ENCODE peak calls at places on chromosomes 11 and 22, in seven cellular contexts. M, V, E, O, B, J and C are unnamed samples.

GRCh38 chr11:124586247-124586860 is 16.6 kb downstream of the OR8A1 start:
- DNase-seq in M (peak), V (no peak), E (peak), O (peak), B (peak), J (peak), C (peak)

GRCh38 chr11:62892077-62892922 is 11.6 kb downstream of the SLC3A2 start:
- DNase-seq in M (no peak), V (no peak), E (no peak), O (peak), B (no peak), J (no peak), C (no peak)

GRCh38 chr11:2446590-2447252 is 1.9 kb downstream of the KCNQ1 start:
- DNase-seq in M (no peak), V (no peak), E (peak), O (no peak), B (no peak), J (no peak), C (no peak)

GRCh38 chr11:85347291-85347690 is 279.9 kb downstream of the DLG2 start:
- DNase-seq in M (no peak), V (no peak), E (no peak), O (no peak), B (no peak), J (no peak), C (no peak)

GRCh38 chr22:23404689-23405365 is 175.3 kb downstream of the IGLL1 start:
- DNase-seq in M (no peak), V (no peak), E (no peak), O (no peak), B (peak), J (peak), C (peak)

GRCh38 chr22:43066844-43067385 is 22.3 kb downstream of the TTLL1 start:
- DNase-seq in M (peak), V (no peak), E (no peak), O (no peak), B (no peak), J (no peak), C (no peak)

GRCh38 chr11:36361901-36362391 is 65.9 kb downstream of the PRR5L start:
- DNase-seq in M (no peak), V (no peak), E (no peak), O (no peak), B (peak), J (no peak), C (no peak)

GRCh38 chr11:65489706-65490310 is 9.0 kb upstream of the MALAT1 start:
- DNase-seq in M (no peak), V (no peak), E (no peak), O (no peak), B (no peak), J (peak), C (no peak)

GRCh38 chr11:79413258-79413657 is 27.6 kb downstream of the TENM4 start:
- DNase-seq in M (no peak), V (no peak), E (peak), O (no peak), B (no peak), J (no peak), C (peak)

GRCh38 chr22:36565686-36566085 is 36.7 kb upstream of the EIF3D start:
- DNase-seq in M (no peak), V (no peak), E (no peak), O (no peak), B (no peak), J (no peak), C (no peak)

GRCh38 chr11:71420455-71421241 is 27.5 kb downstream of the DHCR7 start:
- DNase-seq in M (peak), V (peak), E (peak), O (peak), B (peak), J (peak), C (peak)

GRCh38 chr22:29310065-29310862 is 3.8 kb downstream of the GAS2L1 start:
- DNase-seq in M (no peak), V (no peak), E (no peak), O (no peak), B (peak), J (no peak), C (no peak)

GRCh38 chr11:118163494-118163893 is 10.9 kb upstream of the SCN4B start:
- DNase-seq in M (no peak), V (no peak), E (no peak), O (no peak), B (no peak), J (no peak), C (no peak)

GRCh38 chr22:46843691-46844297 is 81.3 kb downstream of the TBC1D22A start:
- DNase-seq in M (no peak), V (no peak), E (no peak), O (no peak), B (peak), J (no peak), C (no peak)

DNA sequence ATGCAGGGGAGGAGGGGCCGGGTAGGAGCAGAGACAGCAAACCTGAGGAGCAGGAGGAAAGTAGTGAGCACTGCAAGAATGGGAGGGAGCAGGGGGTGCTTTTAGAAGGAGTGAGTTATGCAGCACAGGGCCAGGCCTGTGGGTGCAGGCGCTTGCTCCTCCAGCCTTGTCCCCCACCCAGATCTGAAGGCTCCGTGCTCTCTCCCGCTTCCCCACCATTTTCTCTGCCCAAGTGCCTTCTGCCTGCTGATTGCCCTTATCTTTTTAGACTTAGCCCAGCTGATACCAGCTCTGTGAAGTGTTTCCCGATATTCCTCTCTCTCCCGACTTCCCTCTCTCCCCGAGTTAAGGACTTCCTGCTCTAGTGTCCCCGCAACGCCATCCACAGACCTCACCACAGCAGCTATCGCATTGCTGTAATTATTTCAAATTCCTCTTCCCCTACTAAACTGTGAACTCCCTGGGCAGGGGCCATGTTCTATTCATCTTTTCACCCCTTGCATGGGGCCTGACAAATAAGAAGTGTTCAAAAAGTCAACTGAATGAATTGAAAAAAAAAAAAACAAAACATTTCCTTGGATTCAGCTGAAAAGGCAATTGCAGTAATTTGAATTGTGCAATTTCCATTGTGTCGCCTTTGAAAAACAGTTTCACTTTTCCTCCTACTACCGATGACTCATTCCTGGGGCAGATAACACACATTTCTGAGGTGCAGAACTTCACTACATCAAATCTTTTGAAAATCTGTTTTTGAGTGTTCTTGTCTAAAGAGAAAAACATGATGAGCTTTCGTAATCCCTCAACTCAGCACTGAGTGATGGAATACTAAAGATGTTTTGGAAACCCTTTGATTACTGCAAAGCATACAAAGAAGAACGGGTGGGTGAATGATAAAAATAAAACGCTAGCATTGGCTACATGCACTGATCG is 69.7 kb upstream of the BMAL1 start:
- DNase-seq in M (no peak), V (no peak), E (no peak), O (peak), B (peak), J (peak), C (no peak)
- TF ChIP-seq JUND in M (peak), V (no peak), E (peak), O (peak), B (peak), J (no peak), C (no peak)

GRCh38 chr11:9219572-9219971 is 45.6 kb downstream of the DENND5A start:
- DNase-seq in M (no peak), V (no peak), E (no peak), O (no peak), B (peak), J (no peak), C (no peak)
- TF ChIP-seq JUND in M (no peak), V (no peak), E (no peak), O (no peak), B (no peak), J (no peak), C (no peak)

GRCh38 chr11:34671117-34671516 is 50.2 kb downstream of the EHF start:
- DNase-seq in M (no peak), V (no peak), E (no peak), O (no peak), B (no peak), J (no peak), C (no peak)
- TF ChIP-seq JUND in M (no peak), V (no peak), E (no peak), O (no peak), B (no peak), J (no peak), C (peak)

DNA sequence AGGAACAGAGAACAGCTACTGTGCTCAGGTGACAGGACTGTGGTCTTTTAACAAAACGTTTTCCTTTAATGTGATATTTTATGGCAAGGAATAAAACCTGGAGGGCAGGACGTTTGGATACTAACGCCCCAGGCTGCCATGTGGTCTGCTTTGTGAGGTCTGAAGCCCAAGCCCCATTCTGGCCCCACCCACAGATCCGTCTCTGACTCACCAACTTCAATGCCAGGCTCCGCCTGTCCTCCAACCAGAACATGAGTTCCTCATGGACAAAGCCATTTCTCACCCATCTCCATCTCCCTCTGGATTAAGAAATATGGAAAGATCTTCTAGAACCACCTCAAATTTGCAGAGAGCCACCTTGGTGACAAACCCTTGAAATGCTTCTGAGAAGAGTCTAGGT is 148.8 kb downstream of the CRYBB2 start:
- DNase-seq in M (no peak), V (no peak), E (no peak), O (no peak), B (no peak), J (no peak), C (no peak)
- TF ChIP-seq JUND in M (no peak), V (no peak), E (no peak), O (no peak), B (no peak), J (no peak), C (no peak)

GRCh38 chr11:92978226-92979111 is 9.0 kb downstream of the MTNR1B start:
- DNase-seq in M (no peak), V (no peak), E (peak), O (peak), B (no peak), J (no peak), C (no peak)
- TF ChIP-seq JUND in M (no peak), V (no peak), E (no peak), O (no peak), B (no peak), J (no peak), C (no peak)

GRCh38 chr11:96964661-96965060 is 574.8 kb downstream of the JRKL start:
- DNase-seq in M (no peak), V (no peak), E (no peak), O (no peak), B (no peak), J (peak), C (no peak)
- TF ChIP-seq JUND in M (no peak), V (no peak), E (no peak), O (no peak), B (no peak), J (no peak), C (no peak)

GRCh38 chr11:18393581-18394299 is 623 bp upstream of the LDHA start:
- DNase-seq in M (no peak), V (no peak), E (no peak), O (no peak), B (no peak), J (no peak), C (no peak)

GRCh38 chr11:18392434-18393321 is 1.7 kb upstream of the LDHA start:
- DNase-seq in M (no peak), V (no peak), E (no peak), O (no peak), B (no peak), J (no peak), C (no peak)

GRCh38 chr11:18395735-18396504 is 1.6 kb downstream of the LDHA start:
- DNase-seq in M (peak), V (peak), E (peak), O (peak), B (peak), J (peak), C (peak)

GRCh38 chr11:18394300-18394927 is at the start of gene LDHA:
- DNase-seq in M (peak), V (peak), E (peak), O (peak), B (peak), J (peak), C (peak)

GRCh38 chr11:18394928-18395734 is 768 bp downstream of the LDHA start:
- DNase-seq in M (no peak), V (no peak), E (peak), O (peak), B (peak), J (no peak), C (no peak)
- TF ChIP-seq JUND in M (no peak), V (no peak), E (no peak), O (no peak), B (no peak), J (no peak), C (no peak)